ENCODE peak calls at places on chromosomes 4 and X, in five cellular contexts. Z is iPS-NIHi11, W is NAMALWA, I is mammary epithelial cell, F is NT2/D1. K is an unnamed sample.

GRCh38 chr4:58301384-58301783 is 1191.2 kb upstream of the IGFBP7 start:
- DNase-seq in Z (peak), F (peak), I (no peak), W (no peak), K (peak)

GRCh38 chr4:85744950-85745349 is 270.0 kb downstream of the ARHGAP24 start:
- DNase-seq in W (no peak), F (no peak), I (peak), Z (no peak), K (no peak)

GRCh38 chr4:119517361-119518229 is 111.0 kb downstream of the PDE5A start:
- DNase-seq in F (no peak), W (no peak), Z (no peak), I (no peak), K (no peak)

GRCh38 chr4:145404754-145405153 is 76.9 kb upstream of the SMAD1 start:
- DNase-seq in I (no peak), Z (no peak), W (no peak), F (no peak), K (no peak)

GRCh38 chr4:72031868-72032619 is at the start of gene NPFFR2:
- DNase-seq in Z (peak), I (peak), F (peak), W (no peak), K (peak)

GRCh38 chr4:23881052-23881501 is 8.8 kb downstream of the PPARGC1A start:
- DNase-seq in Z (no peak), I (peak), W (no peak), F (no peak), K (peak)

GRCh38 chr4:122588453-122589238 is 32.2 kb downstream of the IL21 start:
- DNase-seq in Z (no peak), W (peak), I (no peak), F (no peak), K (no peak)

GRCh38 chr4:48557478-48557877 is 67.4 kb downstream of the ZAR1 start:
- DNase-seq in Z (peak), I (no peak), F (no peak), W (peak), K (peak)

GRCh38 chr4:34422472-34422871 is 1821.8 kb downstream of the ARAP2 start:
- DNase-seq in F (no peak), I (no peak), Z (no peak), W (no peak), K (peak)

GRCh38 chr4:166143227-166143626 is 270.2 kb downstream of the TLL1 start:
- DNase-seq in W (peak), Z (no peak), F (no peak), I (peak), K (no peak)

GRCh38 chr4:116016201-116016600 is 902.8 kb upstream of the NDST4 start:
- DNase-seq in Z (no peak), I (peak), F (no peak), W (no peak), K (peak)

GRCh38 chr4:105191621-105192210 is 45.0 kb downstream of the TET2 start:
- DNase-seq in F (no peak), W (peak), Z (peak), I (peak), K (peak)

GRCh38 chrX:105462191-105462590 is 241.7 kb upstream of the TEX13A start:
- DNase-seq in I (no peak), Z (no peak), F (no peak), W (no peak), K (no peak)

GRCh38 chrX:110691446-110691845 is 104.2 kb downstream of the CHRDL1 start:
- DNase-seq in W (no peak), Z (no peak), I (peak), F (no peak), K (peak)

GRCh38 chr4:104589264-104589868 is 94.7 kb upstream of the CXXC4 start:
- DNase-seq in W (no peak), I (no peak), F (no peak), Z (no peak), K (no peak)

GRCh38 chr4:158630893-158631292 is 40.8 kb downstream of the C4orf46 start:
- DNase-seq in Z (no peak), I (peak), F (no peak), W (no peak), K (no peak)

GRCh38 chr4:632926-633325 is 7.6 kb downstream of the PDE6B start:
- DNase-seq in W (no peak), I (no peak), F (no peak), Z (no peak), K (no peak)

GRCh38 chrX:27915617-27916016 is 65.6 kb downstream of the DCAF8L1 start:
- DNase-seq in Z (no peak), W (no peak), F (no peak), I (no peak), K (no peak)

GRCh38 chr4:145635117-145635516 is 15.9 kb downstream of the MMAA start:
- DNase-seq in F (no peak), W (no peak), I (no peak), Z (no peak), K (no peak)

GRCh38 chr4:57182132-57182874 is 72.1 kb upstream of the IGFBP7 start:
- DNase-seq in I (no peak), Z (no peak), F (no peak), W (peak), K (no peak)

GRCh38 chr4:36835246-36835645 is 409.3 kb upstream of the NWD2 start:
- DNase-seq in F (no peak), W (no peak), Z (no peak), I (no peak), K (peak)

GRCh38 chr4:1234296-1234695 is 14.6 kb downstream of the CTBP1 start:
- DNase-seq in W (no peak), Z (peak), F (no peak), I (no peak), K (no peak)

GRCh38 chr4:7185487-7186030 is 6.8 kb upstream of the SORCS2 start:
- DNase-seq in W (no peak), I (no peak), F (no peak), Z (no peak), K (no peak)

GRCh38 chr4:1011022-1011694 is at the start of gene FGFRL1:
- DNase-seq in W (peak), F (peak), I (peak), Z (peak), K (peak)

GRCh38 chr4:37827802-37828321 is 1.4 kb downstream of the PGM2 start:
- DNase-seq in W (no peak), Z (peak), F (no peak), I (no peak), K (no peak)

GRCh38 chr4:185754961-185755360 is 57.0 kb downstream of the SORBS2 start:
- DNase-seq in W (no peak), F (no peak), Z (no peak), I (no peak), K (no peak)

GRCh38 chrX:101164766-101165590 is 54.6 kb upstream of the DRP2 start:
- DNase-seq in W (no peak), I (no peak), F (no peak), Z (no peak), K (no peak)

K was measured in renal cortical epithelial cell.